ENCODE peak calls at places on chromosomes 4 and X, in ten cellular contexts. One of them, this sample, is unnamed.

GRCh38 chr4:70895846-70896435 is 6.2 kb upstream of the MOB1B start:
- DNase-seq in adipocyte: no peak
- DNase-seq in A549: no peak
- DNase-seq in body of pancreas: peak; percentile 15
- DNase-seq in gastrocnemius medialis: no peak
- DNase-seq in SJSA1: no peak
- DNase-seq in CD4-positive, CD25-positive, alpha-beta regulatory T cell: no peak
- DNase-seq in kidney: no peak
- DNase-seq in cardiac muscle cell: no peak
- DNase-seq in NT2/D1: no peak
- DNase-seq in this sample: no peak

GRCh38 chr4:26179316-26179760 is 141.5 kb upstream of the RBPJ start:
- DNase-seq in adipocyte: no peak
- DNase-seq in A549: no peak
- DNase-seq in body of pancreas: no peak
- DNase-seq in gastrocnemius medialis: no peak
- DNase-seq in SJSA1: no peak
- DNase-seq in CD4-positive, CD25-positive, alpha-beta regulatory T cell: no peak
- DNase-seq in kidney: no peak
- DNase-seq in cardiac muscle cell: no peak
- DNase-seq in NT2/D1: no peak
- DNase-seq in this sample: no peak

GRCh38 chr4:33924239-33924638 is 2320.1 kb downstream of the ARAP2 start:
- DNase-seq in adipocyte: peak; percentile 51
- DNase-seq in A549: no peak
- DNase-seq in body of pancreas: no peak
- DNase-seq in gastrocnemius medialis: no peak
- DNase-seq in SJSA1: no peak
- DNase-seq in CD4-positive, CD25-positive, alpha-beta regulatory T cell: no peak
- DNase-seq in kidney: no peak
- DNase-seq in cardiac muscle cell: peak; percentile 50
- DNase-seq in NT2/D1: no peak
- DNase-seq in this sample: no peak

GRCh38 chr4:170391066-170391754 is 301.5 kb upstream of the AADAT start:
- DNase-seq in adipocyte: peak; percentile 56
- DNase-seq in A549: no peak
- DNase-seq in body of pancreas: no peak
- DNase-seq in gastrocnemius medialis: no peak
- DNase-seq in SJSA1: no peak
- DNase-seq in CD4-positive, CD25-positive, alpha-beta regulatory T cell: no peak
- DNase-seq in kidney: no peak
- DNase-seq in cardiac muscle cell: no peak
- DNase-seq in NT2/D1: no peak
- DNase-seq in this sample: no peak

GRCh38 chr4:20368926-20369325 is 117.2 kb downstream of the SLIT2 start:
- DNase-seq in adipocyte: peak; percentile 79
- DNase-seq in A549: no peak
- DNase-seq in body of pancreas: no peak
- DNase-seq in gastrocnemius medialis: no peak
- DNase-seq in SJSA1: peak; percentile 42
- DNase-seq in CD4-positive, CD25-positive, alpha-beta regulatory T cell: no peak
- DNase-seq in kidney: no peak
- DNase-seq in cardiac muscle cell: peak; percentile 13
- DNase-seq in NT2/D1: no peak
- DNase-seq in this sample: no peak

GRCh38 chr4:76251448-76252270 is at the start of gene FAM47E:
- DNase-seq in adipocyte: peak; percentile 66
- DNase-seq in A549: peak; percentile 24
- DNase-seq in body of pancreas: peak; percentile 95
- DNase-seq in gastrocnemius medialis: peak; percentile 85
- DNase-seq in SJSA1: peak; percentile 37
- DNase-seq in CD4-positive, CD25-positive, alpha-beta regulatory T cell: peak; percentile 11
- DNase-seq in kidney: peak; percentile 94
- DNase-seq in cardiac muscle cell: peak; percentile 51
- DNase-seq in NT2/D1: peak; percentile 47
- DNase-seq in this sample: peak; percentile 90

GRCh38 chr4:146333187-146333894 is 119.0 kb downstream of the REELD1 start:
- DNase-seq in adipocyte: peak; percentile 55
- DNase-seq in A549: no peak
- DNase-seq in body of pancreas: no peak
- DNase-seq in gastrocnemius medialis: no peak
- DNase-seq in SJSA1: peak; percentile 69
- DNase-seq in CD4-positive, CD25-positive, alpha-beta regulatory T cell: peak; percentile 58
- DNase-seq in kidney: no peak
- DNase-seq in cardiac muscle cell: peak; percentile 62
- DNase-seq in NT2/D1: no peak
- DNase-seq in this sample: no peak

GRCh38 chr4:78809928-78810835 is 34.0 kb downstream of the BMP2K start:
- DNase-seq in adipocyte: no peak
- DNase-seq in A549: no peak
- DNase-seq in body of pancreas: no peak
- DNase-seq in gastrocnemius medialis: no peak
- DNase-seq in SJSA1: no peak
- DNase-seq in CD4-positive, CD25-positive, alpha-beta regulatory T cell: no peak
- DNase-seq in kidney: no peak
- DNase-seq in cardiac muscle cell: no peak
- DNase-seq in NT2/D1: no peak
- DNase-seq in this sample: no peak

GRCh38 chr4:16227462-16227868 is 1.2 kb upstream of the TAPT1 start:
- DNase-seq in adipocyte: peak; percentile 56
- DNase-seq in A549: no peak
- DNase-seq in body of pancreas: peak; percentile 60
- DNase-seq in gastrocnemius medialis: peak; percentile 56
- DNase-seq in SJSA1: peak; percentile 25
- DNase-seq in CD4-positive, CD25-positive, alpha-beta regulatory T cell: no peak
- DNase-seq in kidney: peak; percentile 70
- DNase-seq in cardiac muscle cell: peak; percentile 44
- DNase-seq in NT2/D1: no peak
- DNase-seq in this sample: peak; percentile 60

GRCh38 chrX:13762015-13762414 is 27.5 kb downstream of the OFD1 start:
- DNase-seq in adipocyte: no peak
- DNase-seq in A549: no peak
- DNase-seq in body of pancreas: no peak
- DNase-seq in gastrocnemius medialis: no peak
- DNase-seq in SJSA1: no peak
- DNase-seq in CD4-positive, CD25-positive, alpha-beta regulatory T cell: no peak
- DNase-seq in kidney: no peak
- DNase-seq in cardiac muscle cell: no peak
- DNase-seq in NT2/D1: no peak
- DNase-seq in this sample: no peak

GRCh38 chr4:140233811-140234696 is 80.1 kb upstream of the MAML3 start:
- DNase-seq in adipocyte: peak; percentile 72
- DNase-seq in A549: no peak
- DNase-seq in body of pancreas: no peak
- DNase-seq in gastrocnemius medialis: no peak
- DNase-seq in SJSA1: no peak
- DNase-seq in CD4-positive, CD25-positive, alpha-beta regulatory T cell: no peak
- DNase-seq in kidney: no peak
- DNase-seq in cardiac muscle cell: peak; percentile 59
- DNase-seq in NT2/D1: no peak
- DNase-seq in this sample: no peak

GRCh38 chrX:130184857-130185256 is 13.1 kb downstream of the RAB33A start:
- DNase-seq in adipocyte: no peak
- DNase-seq in A549: no peak
- DNase-seq in body of pancreas: no peak
- DNase-seq in gastrocnemius medialis: no peak
- DNase-seq in SJSA1: no peak
- DNase-seq in CD4-positive, CD25-positive, alpha-beta regulatory T cell: no peak
- DNase-seq in kidney: no peak
- DNase-seq in cardiac muscle cell: no peak
- DNase-seq in NT2/D1: no peak
- DNase-seq in this sample: no peak

GRCh38 chr4:20624783-20625364 is 75.4 kb upstream of the PACRGL start:
- DNase-seq in adipocyte: peak; percentile 19
- DNase-seq in A549: no peak
- DNase-seq in body of pancreas: no peak
- DNase-seq in gastrocnemius medialis: no peak
- DNase-seq in SJSA1: no peak
- DNase-seq in CD4-positive, CD25-positive, alpha-beta regulatory T cell: no peak
- DNase-seq in kidney: no peak
- DNase-seq in cardiac muscle cell: peak; percentile 52
- DNase-seq in NT2/D1: no peak
- DNase-seq in this sample: no peak

GRCh38 chrX:116961872-116962582 is 499.3 kb upstream of the CT83 start:
- DNase-seq in adipocyte: peak; percentile 25
- DNase-seq in A549: no peak
- DNase-seq in body of pancreas: no peak
- DNase-seq in gastrocnemius medialis: no peak
- DNase-seq in SJSA1: no peak
- DNase-seq in CD4-positive, CD25-positive, alpha-beta regulatory T cell: no peak
- DNase-seq in kidney: no peak
- DNase-seq in cardiac muscle cell: no peak
- DNase-seq in NT2/D1: peak; percentile 3
- DNase-seq in this sample: no peak

GRCh38 chr4:81562093-81562492 is 90.4 kb upstream of the RASGEF1B start:
- DNase-seq in adipocyte: no peak
- DNase-seq in A549: no peak
- DNase-seq in body of pancreas: no peak
- DNase-seq in gastrocnemius medialis: no peak
- DNase-seq in SJSA1: no peak
- DNase-seq in CD4-positive, CD25-positive, alpha-beta regulatory T cell: peak; percentile 65
- DNase-seq in kidney: no peak
- DNase-seq in cardiac muscle cell: no peak
- DNase-seq in NT2/D1: no peak
- DNase-seq in this sample: no peak
- H3K4me1 ChIP-seq in adipocyte: peaks cover 21% of the 10 kb centered on the region
- H3K4me1 ChIP-seq in A549: no peaks in the 10 kb centered on the region
- H3K4me1 ChIP-seq in body of pancreas: peaks cover 12% of the 10 kb centered on the region
- H3K4me1 ChIP-seq in gastrocnemius medialis: no peaks in the 10 kb centered on the region
- H3K4me1 ChIP-seq in SJSA1: no peaks in the 10 kb centered on the region
- H3K4me1 ChIP-seq in CD4-positive, CD25-positive, alpha-beta regulatory T cell: no peaks in the 10 kb centered on the region
- H3K4me1 ChIP-seq in kidney: peaks cover 8% of the 10 kb centered on the region
- H3K4me1 ChIP-seq in cardiac muscle cell: no peaks in the 10 kb centered on the region
- H3K4me1 ChIP-seq in NT2/D1: no peaks in the 10 kb centered on the region
- H3K4me1 ChIP-seq in this sample: no peaks in the 10 kb centered on the region

GRCh38 chr4:8356856-8357255 is 83.7 kb downstream of the ACOX3 start:
- DNase-seq in adipocyte: no peak
- DNase-seq in A549: no peak
- DNase-seq in body of pancreas: no peak
- DNase-seq in gastrocnemius medialis: no peak
- DNase-seq in SJSA1: no peak
- DNase-seq in CD4-positive, CD25-positive, alpha-beta regulatory T cell: no peak
- DNase-seq in kidney: peak; percentile 28
- DNase-seq in cardiac muscle cell: no peak
- DNase-seq in NT2/D1: no peak
- DNase-seq in this sample: no peak
- H3K9me3 ChIP-seq in adipocyte: peaks cover 3% of the 10 kb centered on the region
- H3K9me3 ChIP-seq in A549: no peaks in the 10 kb centered on the region
- H3K9me3 ChIP-seq in body of pancreas: no peaks in the 10 kb centered on the region
- H3K9me3 ChIP-seq in gastrocnemius medialis: no peaks in the 10 kb centered on the region
- H3K9me3 ChIP-seq in SJSA1: no peaks in the 10 kb centered on the region
- H3K9me3 ChIP-seq in CD4-positive, CD25-positive, alpha-beta regulatory T cell: peaks cover 4% of the 10 kb centered on the region
- H3K9me3 ChIP-seq in kidney: no peaks in the 10 kb centered on the region
- H3K9me3 ChIP-seq in cardiac muscle cell: no peaks in the 10 kb centered on the region
- H3K9me3 ChIP-seq in NT2/D1: peaks cover 10% of the 10 kb centered on the region
- H3K9me3 ChIP-seq in this sample: no peaks in the 10 kb centered on the region

DNA sequence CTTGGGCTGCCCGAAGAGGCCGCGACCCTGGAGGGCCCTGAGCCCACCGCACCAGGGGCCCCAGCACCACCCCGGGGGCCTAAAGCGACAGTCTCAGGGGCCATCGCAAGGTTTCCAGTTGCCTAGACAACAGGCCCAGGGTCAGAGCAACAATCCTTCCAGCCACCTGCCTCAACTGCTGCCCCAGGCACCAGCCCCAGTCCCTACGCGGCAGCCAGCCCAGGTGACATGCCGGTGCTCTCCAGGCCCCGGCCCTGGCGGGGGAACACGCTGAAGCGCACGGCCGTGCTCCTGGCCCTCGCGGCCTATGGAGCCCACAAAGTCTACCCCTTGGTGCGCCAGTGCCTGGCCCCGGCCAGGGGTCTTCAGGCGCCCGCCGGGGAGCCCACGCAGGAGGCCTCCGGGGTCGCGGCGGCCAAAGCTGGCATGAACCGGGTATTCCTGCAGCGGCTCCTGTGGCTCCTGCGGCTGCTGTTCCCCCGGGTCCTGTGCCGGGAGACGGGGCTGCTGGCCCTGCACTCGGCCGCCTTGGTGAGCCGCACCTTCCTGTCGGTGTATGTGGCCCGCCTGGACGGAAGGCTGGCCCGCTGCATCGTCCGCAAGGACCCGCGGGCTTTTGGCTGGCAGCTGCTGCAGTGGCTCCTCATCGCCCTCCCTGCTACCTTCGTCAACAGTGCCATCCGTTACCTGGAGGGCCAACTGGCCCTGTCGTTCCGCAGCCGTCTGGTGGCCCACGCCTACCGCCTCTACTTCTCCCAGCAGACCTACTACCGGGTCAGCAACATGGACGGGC is 579 bp downstream of the ABCD1 start:
- DNase-seq in adipocyte: no peak
- DNase-seq in A549: no peak
- DNase-seq in body of pancreas: peak; percentile 27
- DNase-seq in gastrocnemius medialis: no peak
- DNase-seq in SJSA1: no peak
- DNase-seq in CD4-positive, CD25-positive, alpha-beta regulatory T cell: no peak
- DNase-seq in kidney: peak; percentile 75
- DNase-seq in cardiac muscle cell: no peak
- DNase-seq in NT2/D1: no peak
- DNase-seq in this sample: no peak
- H3K4me1 ChIP-seq in adipocyte: peaks cover 37% of the 10 kb centered on the region
- H3K4me1 ChIP-seq in A549: peaks cover 25% of the 10 kb centered on the region
- H3K4me1 ChIP-seq in body of pancreas: peaks cover 70% of the 10 kb centered on the region
- H3K4me1 ChIP-seq in gastrocnemius medialis: peaks cover 48% of the 10 kb centered on the region
- H3K4me1 ChIP-seq in SJSA1: peaks cover 35% of the 10 kb centered on the region
- H3K4me1 ChIP-seq in CD4-positive, CD25-positive, alpha-beta regulatory T cell: peaks cover 46% of the 10 kb centered on the region
- H3K4me1 ChIP-seq in kidney: peaks cover 36% of the 10 kb centered on the region
- H3K4me1 ChIP-seq in cardiac muscle cell: peaks cover 16% of the 10 kb centered on the region
- H3K4me1 ChIP-seq in NT2/D1: peaks cover 8% of the 10 kb centered on the region
- H3K4me1 ChIP-seq in this sample: peaks cover 37% of the 10 kb centered on the region

GRCh38 chr4:110618091-110619000 is 4.5 kb downstream of the PITX2 start:
- DNase-seq in adipocyte: no peak
- DNase-seq in A549: no peak
- DNase-seq in body of pancreas: no peak
- DNase-seq in gastrocnemius medialis: peak; percentile 82
- DNase-seq in SJSA1: no peak
- DNase-seq in CD4-positive, CD25-positive, alpha-beta regulatory T cell: no peak
- DNase-seq in kidney: peak; percentile 58
- DNase-seq in cardiac muscle cell: no peak
- DNase-seq in NT2/D1: no peak
- DNase-seq in this sample: no peak

GRCh38 chr4:110620352-110621327 is 2.2 kb downstream of the PITX2 start:
- DNase-seq in adipocyte: no peak
- DNase-seq in A549: no peak
- DNase-seq in body of pancreas: no peak
- DNase-seq in gastrocnemius medialis: peak; percentile 86
- DNase-seq in SJSA1: no peak
- DNase-seq in CD4-positive, CD25-positive, alpha-beta regulatory T cell: peak; percentile 27
- DNase-seq in kidney: peak; percentile 66
- DNase-seq in cardiac muscle cell: peak; percentile 27
- DNase-seq in NT2/D1: no peak
- DNase-seq in this sample: peak; percentile 63

GRCh38 chr4:110619001-110619350 is 3.9 kb downstream of the PITX2 start:
- DNase-seq in adipocyte: no peak
- DNase-seq in A549: no peak
- DNase-seq in body of pancreas: no peak
- DNase-seq in gastrocnemius medialis: no peak
- DNase-seq in SJSA1: no peak
- DNase-seq in CD4-positive, CD25-positive, alpha-beta regulatory T cell: no peak
- DNase-seq in kidney: no peak
- DNase-seq in cardiac muscle cell: no peak
- DNase-seq in NT2/D1: no peak
- DNase-seq in this sample: no peak

GRCh38 chr4:110621328-110621812 is 1.5 kb downstream of the PITX2 start:
- DNase-seq in adipocyte: no peak
- DNase-seq in A549: no peak
- DNase-seq in body of pancreas: no peak
- DNase-seq in gastrocnemius medialis: peak; percentile 52
- DNase-seq in SJSA1: no peak
- DNase-seq in CD4-positive, CD25-positive, alpha-beta regulatory T cell: no peak
- DNase-seq in kidney: peak; percentile 59
- DNase-seq in cardiac muscle cell: no peak
- DNase-seq in NT2/D1: no peak
- DNase-seq in this sample: peak; percentile 44

GRCh38 chr4:110619401-110620247 is 3.3 kb downstream of the PITX2 start:
- DNase-seq in adipocyte: no peak
- DNase-seq in A549: no peak
- DNase-seq in body of pancreas: no peak
- DNase-seq in gastrocnemius medialis: peak; percentile 34
- DNase-seq in SJSA1: no peak
- DNase-seq in CD4-positive, CD25-positive, alpha-beta regulatory T cell: no peak
- DNase-seq in kidney: peak; percentile 61
- DNase-seq in cardiac muscle cell: no peak
- DNase-seq in NT2/D1: no peak
- DNase-seq in this sample: peak; percentile 39
- H3K9me3 ChIP-seq in adipocyte: no peaks in the 10 kb centered on the region
- H3K9me3 ChIP-seq in A549: no peaks in the 10 kb centered on the region
- H3K9me3 ChIP-seq in body of pancreas: no peaks in the 10 kb centered on the region
- H3K9me3 ChIP-seq in gastrocnemius medialis: no peaks in the 10 kb centered on the region
- H3K9me3 ChIP-seq in SJSA1: no peaks in the 10 kb centered on the region
- H3K9me3 ChIP-seq in CD4-positive, CD25-positive, alpha-beta regulatory T cell: no peaks in the 10 kb centered on the region
- H3K9me3 ChIP-seq in kidney: no peaks in the 10 kb centered on the region
- H3K9me3 ChIP-seq in cardiac muscle cell: no peaks in the 10 kb centered on the region
- H3K9me3 ChIP-seq in NT2/D1: no peaks in the 10 kb centered on the region
- H3K9me3 ChIP-seq in this sample: no peaks in the 10 kb centered on the region